ENCODE peak calls at places on chromosomes 16 and 17, in ten cellular contexts. One of them, this sample, is unnamed.

GRCh38 chr16:31138621-31139578 is 3.4 kb upstream of the PRSS8 start:
- DNase-seq in choroid plexus epithelial cell: peak
- DNase-seq in heart right ventricle: no peak
- DNase-seq in DMS153: no peak
- DNase-seq in GM03348: no peak
- DNase-seq in stimulated activated CD8-positive, alpha-beta memory T cell treated with anti-CD3 and anti-CD28 coated beads, Interleukin-7, amount 100 ng/mL, for 1 hour: no peak
- DNase-seq in mucosa of descending colon: peak
- DNase-seq in Caco-2: peak
- DNase-seq in adrenal gland: peak
- DNase-seq in astrocyte of the cerebellum: no peak
- DNase-seq in this sample: peak

GRCh38 chr17:35167046-35167445 is 19.4 kb downstream of the UNC45B start:
- DNase-seq in GM03348: no peak
- DNase-seq in adrenal gland: no peak
- DNase-seq in heart right ventricle: no peak
- DNase-seq in stimulated activated CD8-positive, alpha-beta memory T cell treated with anti-CD3 and anti-CD28 coated beads, Interleukin-7, amount 100 ng/mL, for 1 hour: no peak
- DNase-seq in choroid plexus epithelial cell: no peak
- DNase-seq in mucosa of descending colon: no peak
- DNase-seq in DMS153: no peak
- DNase-seq in Caco-2: peak
- DNase-seq in astrocyte of the cerebellum: no peak
- DNase-seq in this sample: no peak

GRCh38 chr17:40695874-40696472 is 7.6 kb downstream of the KRT24 start:
- DNase-seq in mucosa of descending colon: no peak
- DNase-seq in choroid plexus epithelial cell: no peak
- DNase-seq in Caco-2: no peak
- DNase-seq in heart right ventricle: no peak
- DNase-seq in GM03348: no peak
- DNase-seq in astrocyte of the cerebellum: no peak
- DNase-seq in DMS153: no peak
- DNase-seq in adrenal gland: no peak
- DNase-seq in stimulated activated CD8-positive, alpha-beta memory T cell treated with anti-CD3 and anti-CD28 coated beads, Interleukin-7, amount 100 ng/mL, for 1 hour: no peak
- DNase-seq in this sample: no peak

GRCh38 chr17:51322390-51323029 is 62.2 kb downstream of the UTP18 start:
- DNase-seq in choroid plexus epithelial cell: peak
- DNase-seq in stimulated activated CD8-positive, alpha-beta memory T cell treated with anti-CD3 and anti-CD28 coated beads, Interleukin-7, amount 100 ng/mL, for 1 hour: no peak
- DNase-seq in GM03348: no peak
- DNase-seq in adrenal gland: no peak
- DNase-seq in mucosa of descending colon: no peak
- DNase-seq in Caco-2: peak
- DNase-seq in astrocyte of the cerebellum: no peak
- DNase-seq in DMS153: no peak
- DNase-seq in heart right ventricle: no peak
- DNase-seq in this sample: peak

GRCh38 chr17:35286120-35286781 is 43.4 kb downstream of the SLFN5 start:
- DNase-seq in GM03348: no peak
- DNase-seq in choroid plexus epithelial cell: peak
- DNase-seq in stimulated activated CD8-positive, alpha-beta memory T cell treated with anti-CD3 and anti-CD28 coated beads, Interleukin-7, amount 100 ng/mL, for 1 hour: no peak
- DNase-seq in heart right ventricle: no peak
- DNase-seq in adrenal gland: no peak
- DNase-seq in astrocyte of the cerebellum: no peak
- DNase-seq in Caco-2: no peak
- DNase-seq in DMS153: no peak
- DNase-seq in mucosa of descending colon: no peak
- DNase-seq in this sample: no peak

GRCh38 chr17:56699186-56699895 is 105.8 kb downstream of the NOG start:
- DNase-seq in mucosa of descending colon: peak
- DNase-seq in DMS153: peak
- DNase-seq in adrenal gland: peak
- DNase-seq in heart right ventricle: peak
- DNase-seq in choroid plexus epithelial cell: peak
- DNase-seq in stimulated activated CD8-positive, alpha-beta memory T cell treated with anti-CD3 and anti-CD28 coated beads, Interleukin-7, amount 100 ng/mL, for 1 hour: no peak
- DNase-seq in astrocyte of the cerebellum: peak
- DNase-seq in Caco-2: peak
- DNase-seq in GM03348: peak
- DNase-seq in this sample: peak

GRCh38 chr17:79176792-79177601 is 102.4 kb downstream of the ENGASE start:
- DNase-seq in astrocyte of the cerebellum: no peak
- DNase-seq in adrenal gland: no peak
- DNase-seq in stimulated activated CD8-positive, alpha-beta memory T cell treated with anti-CD3 and anti-CD28 coated beads, Interleukin-7, amount 100 ng/mL, for 1 hour: no peak
- DNase-seq in Caco-2: no peak
- DNase-seq in GM03348: no peak
- DNase-seq in mucosa of descending colon: no peak
- DNase-seq in choroid plexus epithelial cell: no peak
- DNase-seq in DMS153: no peak
- DNase-seq in heart right ventricle: no peak
- DNase-seq in this sample: no peak

GRCh38 chr17:56658648-56659047 is 65.1 kb downstream of the NOG start:
- DNase-seq in Caco-2: no peak
- DNase-seq in heart right ventricle: no peak
- DNase-seq in adrenal gland: no peak
- DNase-seq in stimulated activated CD8-positive, alpha-beta memory T cell treated with anti-CD3 and anti-CD28 coated beads, Interleukin-7, amount 100 ng/mL, for 1 hour: no peak
- DNase-seq in choroid plexus epithelial cell: no peak
- DNase-seq in mucosa of descending colon: no peak
- DNase-seq in GM03348: no peak
- DNase-seq in astrocyte of the cerebellum: no peak
- DNase-seq in DMS153: no peak
- DNase-seq in this sample: no peak

GRCh38 chr17:71331754-71332153 is 789.1 kb upstream of the SOX9 start:
- DNase-seq in mucosa of descending colon: no peak
- DNase-seq in DMS153: no peak
- DNase-seq in Caco-2: no peak
- DNase-seq in astrocyte of the cerebellum: no peak
- DNase-seq in heart right ventricle: no peak
- DNase-seq in adrenal gland: no peak
- DNase-seq in choroid plexus epithelial cell: no peak
- DNase-seq in stimulated activated CD8-positive, alpha-beta memory T cell treated with anti-CD3 and anti-CD28 coated beads, Interleukin-7, amount 100 ng/mL, for 1 hour: no peak
- DNase-seq in GM03348: no peak
- DNase-seq in this sample: no peak

GRCh38 chr16:67248401-67249177 is at the start of gene SLC9A5:
- DNase-seq in astrocyte of the cerebellum: no peak
- DNase-seq in Caco-2: peak
- DNase-seq in DMS153: no peak
- DNase-seq in stimulated activated CD8-positive, alpha-beta memory T cell treated with anti-CD3 and anti-CD28 coated beads, Interleukin-7, amount 100 ng/mL, for 1 hour: no peak
- DNase-seq in heart right ventricle: no peak
- DNase-seq in choroid plexus epithelial cell: no peak
- DNase-seq in GM03348: peak
- DNase-seq in adrenal gland: no peak
- DNase-seq in mucosa of descending colon: no peak
- DNase-seq in this sample: peak

GRCh38 chr16:51982715-51983680 is 563.9 kb downstream of the TOX3 start:
- DNase-seq in DMS153: peak
- DNase-seq in choroid plexus epithelial cell: peak
- DNase-seq in GM03348: peak
- DNase-seq in stimulated activated CD8-positive, alpha-beta memory T cell treated with anti-CD3 and anti-CD28 coated beads, Interleukin-7, amount 100 ng/mL, for 1 hour: no peak
- DNase-seq in mucosa of descending colon: peak
- DNase-seq in astrocyte of the cerebellum: peak
- DNase-seq in heart right ventricle: peak
- DNase-seq in Caco-2: peak
- DNase-seq in adrenal gland: peak
- DNase-seq in this sample: peak

GRCh38 chr16:49010396-49010795 is 271.2 kb downstream of the CBLN1 start:
- DNase-seq in mucosa of descending colon: no peak
- DNase-seq in GM03348: no peak
- DNase-seq in astrocyte of the cerebellum: no peak
- DNase-seq in Caco-2: no peak
- DNase-seq in choroid plexus epithelial cell: no peak
- DNase-seq in DMS153: no peak
- DNase-seq in adrenal gland: no peak
- DNase-seq in heart right ventricle: peak
- DNase-seq in stimulated activated CD8-positive, alpha-beta memory T cell treated with anti-CD3 and anti-CD28 coated beads, Interleukin-7, amount 100 ng/mL, for 1 hour: no peak
- DNase-seq in this sample: no peak

GRCh38 chr16:11595908-11596504 is 9.3 kb upstream of the LITAF start:
- DNase-seq in GM03348: no peak
- DNase-seq in stimulated activated CD8-positive, alpha-beta memory T cell treated with anti-CD3 and anti-CD28 coated beads, Interleukin-7, amount 100 ng/mL, for 1 hour: no peak
- DNase-seq in Caco-2: no peak
- DNase-seq in astrocyte of the cerebellum: no peak
- DNase-seq in heart right ventricle: no peak
- DNase-seq in DMS153: no peak
- DNase-seq in mucosa of descending colon: no peak
- DNase-seq in adrenal gland: no peak
- DNase-seq in choroid plexus epithelial cell: no peak
- DNase-seq in this sample: no peak

GRCh38 chr17:45345554-45346254 is 28.9 kb upstream of the MAP3K14 start:
- DNase-seq in astrocyte of the cerebellum: peak
- DNase-seq in GM03348: peak
- DNase-seq in Caco-2: peak
- DNase-seq in adrenal gland: no peak
- DNase-seq in mucosa of descending colon: no peak
- DNase-seq in DMS153: no peak
- DNase-seq in stimulated activated CD8-positive, alpha-beta memory T cell treated with anti-CD3 and anti-CD28 coated beads, Interleukin-7, amount 100 ng/mL, for 1 hour: no peak
- DNase-seq in heart right ventricle: peak
- DNase-seq in choroid plexus epithelial cell: peak
- DNase-seq in this sample: no peak

GRCh38 chr17:688100-688989 is 26.3 kb downstream of the VPS53 start:
- DNase-seq in GM03348: no peak
- DNase-seq in choroid plexus epithelial cell: peak
- DNase-seq in DMS153: no peak
- DNase-seq in heart right ventricle: peak
- DNase-seq in astrocyte of the cerebellum: peak
- DNase-seq in mucosa of descending colon: peak
- DNase-seq in Caco-2: no peak
- DNase-seq in adrenal gland: no peak
- DNase-seq in stimulated activated CD8-positive, alpha-beta memory T cell treated with anti-CD3 and anti-CD28 coated beads, Interleukin-7, amount 100 ng/mL, for 1 hour: no peak
- DNase-seq in this sample: peak

GRCh38 chr17:82836823-82837357 is 2.9 kb downstream of the ZNF750 start:
- DNase-seq in stimulated activated CD8-positive, alpha-beta memory T cell treated with anti-CD3 and anti-CD28 coated beads, Interleukin-7, amount 100 ng/mL, for 1 hour: no peak
- DNase-seq in adrenal gland: no peak
- DNase-seq in Caco-2: no peak
- DNase-seq in heart right ventricle: no peak
- DNase-seq in GM03348: no peak
- DNase-seq in mucosa of descending colon: peak
- DNase-seq in choroid plexus epithelial cell: no peak
- DNase-seq in astrocyte of the cerebellum: no peak
- DNase-seq in DMS153: no peak
- DNase-seq in this sample: peak

GRCh38 chr16:50916040-50916439 is 174.2 kb downstream of the CYLD start:
- DNase-seq in astrocyte of the cerebellum: no peak
- DNase-seq in Caco-2: no peak
- DNase-seq in mucosa of descending colon: no peak
- DNase-seq in DMS153: no peak
- DNase-seq in adrenal gland: no peak
- DNase-seq in stimulated activated CD8-positive, alpha-beta memory T cell treated with anti-CD3 and anti-CD28 coated beads, Interleukin-7, amount 100 ng/mL, for 1 hour: no peak
- DNase-seq in choroid plexus epithelial cell: no peak
- DNase-seq in heart right ventricle: no peak
- DNase-seq in GM03348: no peak
- DNase-seq in this sample: no peak

GRCh38 chr17:58331815-58332719 is 3.5 kb upstream of the TSPOAP1 start:
- DNase-seq in astrocyte of the cerebellum: no peak
- DNase-seq in heart right ventricle: peak
- DNase-seq in GM03348: no peak
- DNase-seq in Caco-2: no peak
- DNase-seq in choroid plexus epithelial cell: no peak
- DNase-seq in DMS153: no peak
- DNase-seq in mucosa of descending colon: peak
- DNase-seq in stimulated activated CD8-positive, alpha-beta memory T cell treated with anti-CD3 and anti-CD28 coated beads, Interleukin-7, amount 100 ng/mL, for 1 hour: peak
- DNase-seq in adrenal gland: peak
- DNase-seq in this sample: no peak

GRCh38 chr16:83995756-83996155 is 27.7 kb downstream of the NECAB2 start:
- DNase-seq in mucosa of descending colon: peak
- DNase-seq in adrenal gland: no peak
- DNase-seq in Caco-2: peak
- DNase-seq in heart right ventricle: peak
- DNase-seq in choroid plexus epithelial cell: peak
- DNase-seq in astrocyte of the cerebellum: peak
- DNase-seq in DMS153: peak
- DNase-seq in GM03348: no peak
- DNase-seq in stimulated activated CD8-positive, alpha-beta memory T cell treated with anti-CD3 and anti-CD28 coated beads, Interleukin-7, amount 100 ng/mL, for 1 hour: no peak
- DNase-seq in this sample: peak

GRCh38 chr17:59753522-59754467 is 46.3 kb downstream of the VMP1 start:
- DNase-seq in mucosa of descending colon: peak
- DNase-seq in stimulated activated CD8-positive, alpha-beta memory T cell treated with anti-CD3 and anti-CD28 coated beads, Interleukin-7, amount 100 ng/mL, for 1 hour: no peak
- DNase-seq in choroid plexus epithelial cell: peak
- DNase-seq in astrocyte of the cerebellum: peak
- DNase-seq in GM03348: peak
- DNase-seq in adrenal gland: no peak
- DNase-seq in Caco-2: peak
- DNase-seq in heart right ventricle: peak
- DNase-seq in DMS153: peak
- DNase-seq in this sample: peak

GRCh38 chr16:50315346-50315997 is 49.1 kb downstream of the ADCY7 start:
- DNase-seq in adrenal gland: no peak
- DNase-seq in mucosa of descending colon: no peak
- DNase-seq in astrocyte of the cerebellum: no peak
- DNase-seq in GM03348: peak
- DNase-seq in DMS153: no peak
- DNase-seq in stimulated activated CD8-positive, alpha-beta memory T cell treated with anti-CD3 and anti-CD28 coated beads, Interleukin-7, amount 100 ng/mL, for 1 hour: no peak
- DNase-seq in Caco-2: no peak
- DNase-seq in heart right ventricle: no peak
- DNase-seq in choroid plexus epithelial cell: peak
- DNase-seq in this sample: no peak

GRCh38 chr16:88505405-88506082 is 52.5 kb downstream of the ZFPM1 start:
- DNase-seq in adrenal gland: peak
- DNase-seq in Caco-2: no peak
- DNase-seq in choroid plexus epithelial cell: peak
- DNase-seq in stimulated activated CD8-positive, alpha-beta memory T cell treated with anti-CD3 and anti-CD28 coated beads, Interleukin-7, amount 100 ng/mL, for 1 hour: peak
- DNase-seq in DMS153: peak
- DNase-seq in astrocyte of the cerebellum: no peak
- DNase-seq in mucosa of descending colon: peak
- DNase-seq in heart right ventricle: no peak
- DNase-seq in GM03348: peak
- DNase-seq in this sample: peak

GRCh38 chr16:89072216-89073130 is 21.2 kb upstream of the ACSF3 start:
- DNase-seq in astrocyte of the cerebellum: no peak
- DNase-seq in choroid plexus epithelial cell: no peak
- DNase-seq in mucosa of descending colon: no peak
- DNase-seq in DMS153: peak
- DNase-seq in adrenal gland: no peak
- DNase-seq in stimulated activated CD8-positive, alpha-beta memory T cell treated with anti-CD3 and anti-CD28 coated beads, Interleukin-7, amount 100 ng/mL, for 1 hour: no peak
- DNase-seq in heart right ventricle: peak
- DNase-seq in Caco-2: no peak
- DNase-seq in GM03348: peak
- DNase-seq in this sample: no peak

GRCh38 chr16:88302666-88303065 is 80.1 kb upstream of the ZNF469 start:
- DNase-seq in adrenal gland: no peak
- DNase-seq in Caco-2: no peak
- DNase-seq in heart right ventricle: no peak
- DNase-seq in choroid plexus epithelial cell: no peak
- DNase-seq in stimulated activated CD8-positive, alpha-beta memory T cell treated with anti-CD3 and anti-CD28 coated beads, Interleukin-7, amount 100 ng/mL, for 1 hour: no peak
- DNase-seq in mucosa of descending colon: no peak
- DNase-seq in DMS153: no peak
- DNase-seq in GM03348: no peak
- DNase-seq in astrocyte of the cerebellum: no peak
- DNase-seq in this sample: no peak

GRCh38 chr17:47288531-47289116 is 35.0 kb downstream of the ITGB3 start:
- DNase-seq in heart right ventricle: no peak
- DNase-seq in mucosa of descending colon: no peak
- DNase-seq in astrocyte of the cerebellum: no peak
- DNase-seq in choroid plexus epithelial cell: peak
- DNase-seq in DMS153: no peak
- DNase-seq in adrenal gland: peak
- DNase-seq in stimulated activated CD8-positive, alpha-beta memory T cell treated with anti-CD3 and anti-CD28 coated beads, Interleukin-7, amount 100 ng/mL, for 1 hour: no peak
- DNase-seq in Caco-2: no peak
- DNase-seq in GM03348: no peak
- DNase-seq in this sample: no peak

GRCh38 chr16:47460301-47460754 is 535 bp downstream of the ITFG1 start:
- DNase-seq in mucosa of descending colon: peak
- DNase-seq in stimulated activated CD8-positive, alpha-beta memory T cell treated with anti-CD3 and anti-CD28 coated beads, Interleukin-7, amount 100 ng/mL, for 1 hour: no peak
- DNase-seq in choroid plexus epithelial cell: no peak
- DNase-seq in GM03348: peak
- DNase-seq in adrenal gland: no peak
- DNase-seq in astrocyte of the cerebellum: no peak
- DNase-seq in DMS153: no peak
- DNase-seq in heart right ventricle: no peak
- DNase-seq in Caco-2: no peak
- DNase-seq in this sample: peak

GRCh38 chr16:57016831-57017230 is 27.5 kb downstream of the NLRC5 start:
- DNase-seq in DMS153: no peak
- DNase-seq in stimulated activated CD8-positive, alpha-beta memory T cell treated with anti-CD3 and anti-CD28 coated beads, Interleukin-7, amount 100 ng/mL, for 1 hour: no peak
- DNase-seq in adrenal gland: no peak
- DNase-seq in astrocyte of the cerebellum: no peak
- DNase-seq in GM03348: no peak
- DNase-seq in Caco-2: no peak
- DNase-seq in mucosa of descending colon: no peak
- DNase-seq in choroid plexus epithelial cell: no peak
- DNase-seq in heart right ventricle: no peak
- DNase-seq in this sample: no peak

GRCh38 chr17:27457731-27458523 is 1.7 kb downstream of the KSR1 start:
- DNase-seq in adrenal gland: no peak
- DNase-seq in astrocyte of the cerebellum: peak
- DNase-seq in GM03348: peak
- DNase-seq in DMS153: no peak
- DNase-seq in mucosa of descending colon: no peak
- DNase-seq in Caco-2: peak
- DNase-seq in heart right ventricle: no peak
- DNase-seq in stimulated activated CD8-positive, alpha-beta memory T cell treated with anti-CD3 and anti-CD28 coated beads, Interleukin-7, amount 100 ng/mL, for 1 hour: no peak
- DNase-seq in choroid plexus epithelial cell: peak
- DNase-seq in this sample: peak

This sample was measured in dermis blood vessel endothelial cell.